ENCODE peak calls at places on chromosomes 2 and 18, in six cellular contexts. One of them, this sample, is unnamed.

GRCh38 chr2:240405654-240406313 is 29.7 kb upstream of the GPC1 start:
- DNase-seq in EH: no peak
- DNase-seq in epithelial cell of esophagus: no peak
- DNase-seq in RWPE2: peak; percentile 45
- DNase-seq in chondrocyte: peak; percentile 86
- DNase-seq in kidney tubule cell: no peak
- DNase-seq in this sample: peak; percentile 47

GRCh38 chr18:76803814-76804213 is 18.5 kb upstream of the ZNF236 start:
- DNase-seq in RWPE2: no peak
- DNase-seq in EH: peak; percentile 64
- DNase-seq in epithelial cell of esophagus: peak; percentile 73
- DNase-seq in chondrocyte: no peak
- DNase-seq in kidney tubule cell: peak; percentile 63
- DNase-seq in this sample: peak; percentile 50

GRCh38 chr2:197211881-197212342 is 98.7 kb downstream of the ANKRD44 start:
- DNase-seq in EH: no peak
- DNase-seq in kidney tubule cell: peak; percentile 19
- DNase-seq in epithelial cell of esophagus: no peak
- DNase-seq in chondrocyte: no peak
- DNase-seq in RWPE2: no peak
- DNase-seq in this sample: no peak

GRCh38 chr18:21991897-21992296 is 177.5 kb upstream of the GATA6 start:
- DNase-seq in kidney tubule cell: no peak
- DNase-seq in EH: no peak
- DNase-seq in chondrocyte: no peak
- DNase-seq in epithelial cell of esophagus: peak; percentile 8
- DNase-seq in RWPE2: no peak
- DNase-seq in this sample: no peak

GRCh38 chr2:9167718-9168657 is 38.6 kb upstream of the ASAP2 start:
- DNase-seq in RWPE2: no peak
- DNase-seq in EH: no peak
- DNase-seq in chondrocyte: no peak
- DNase-seq in kidney tubule cell: no peak
- DNase-seq in epithelial cell of esophagus: no peak
- DNase-seq in this sample: peak; percentile 66

GRCh38 chr2:127721311-127721977 is 20.1 kb downstream of the SFT2D3 start:
- DNase-seq in RWPE2: no peak
- DNase-seq in EH: peak; percentile 91
- DNase-seq in kidney tubule cell: peak; percentile 92
- DNase-seq in chondrocyte: no peak
- DNase-seq in epithelial cell of esophagus: peak; percentile 73
- DNase-seq in this sample: no peak

GRCh38 chr2:203650860-203651613 is 55.4 kb upstream of the CD28 start:
- DNase-seq in epithelial cell of esophagus: peak; percentile 81
- DNase-seq in RWPE2: no peak
- DNase-seq in kidney tubule cell: peak; percentile 72
- DNase-seq in EH: peak; percentile 65
- DNase-seq in chondrocyte: no peak
- DNase-seq in this sample: no peak

GRCh38 chr18:37322497-37323035 is 243.0 kb downstream of the CELF4 start:
- DNase-seq in RWPE2: no peak
- DNase-seq in chondrocyte: no peak
- DNase-seq in kidney tubule cell: peak; percentile 40
- DNase-seq in epithelial cell of esophagus: peak; percentile 38
- DNase-seq in EH: peak; percentile 44
- DNase-seq in this sample: no peak

GRCh38 chr2:37244017-37244416 is 12.6 kb downstream of the NDUFAF7 start:
- DNase-seq in epithelial cell of esophagus: no peak
- DNase-seq in EH: no peak
- DNase-seq in RWPE2: no peak
- DNase-seq in kidney tubule cell: no peak
- DNase-seq in chondrocyte: no peak
- DNase-seq in this sample: no peak

GRCh38 chr2:85132834-85133637 is at the start of gene TCF7L1:
- DNase-seq in EH: peak; percentile 90
- DNase-seq in RWPE2: peak; percentile 86
- DNase-seq in epithelial cell of esophagus: peak; percentile 89
- DNase-seq in chondrocyte: peak; percentile 96
- DNase-seq in kidney tubule cell: peak; percentile 50
- DNase-seq in this sample: peak; percentile 93

GRCh38 chr2:170324640-170325046 is 146.7 kb downstream of the MYO3B start:
- DNase-seq in EH: peak; percentile 36
- DNase-seq in chondrocyte: no peak
- DNase-seq in kidney tubule cell: peak; percentile 55
- DNase-seq in epithelial cell of esophagus: peak; percentile 70
- DNase-seq in RWPE2: no peak
- DNase-seq in this sample: peak; percentile 31

GRCh38 chr18:12851709-12852108 is 32.3 kb downstream of the PTPN2 start:
- DNase-seq in kidney tubule cell: peak; percentile 13
- DNase-seq in chondrocyte: no peak
- DNase-seq in RWPE2: no peak
- DNase-seq in epithelial cell of esophagus: no peak
- DNase-seq in EH: peak; percentile 32
- DNase-seq in this sample: no peak

GRCh38 chr2:28510184-28510583 is 14.3 kb downstream of the PLB1 start:
- DNase-seq in EH: no peak
- DNase-seq in epithelial cell of esophagus: no peak
- DNase-seq in chondrocyte: no peak
- DNase-seq in kidney tubule cell: no peak
- DNase-seq in RWPE2: no peak
- DNase-seq in this sample: no peak

GRCh38 chr2:85971369-85971768 is 82.6 kb upstream of the ST3GAL5 start:
- DNase-seq in RWPE2: no peak
- DNase-seq in epithelial cell of esophagus: no peak
- DNase-seq in chondrocyte: no peak
- DNase-seq in EH: peak; percentile 46
- DNase-seq in kidney tubule cell: peak; percentile 19
- DNase-seq in this sample: no peak

GRCh38 chr2:136112317-136112891 is 5.5 kb downstream of the CXCR4 start:
- DNase-seq in RWPE2: no peak
- DNase-seq in kidney tubule cell: no peak
- DNase-seq in chondrocyte: no peak
- DNase-seq in EH: no peak
- DNase-seq in epithelial cell of esophagus: no peak
- DNase-seq in this sample: no peak

GRCh38 chr2:75002007-75002406 is 43.6 kb downstream of the POLE4 start:
- DNase-seq in RWPE2: no peak
- DNase-seq in kidney tubule cell: no peak
- DNase-seq in EH: peak; percentile 18
- DNase-seq in chondrocyte: no peak
- DNase-seq in epithelial cell of esophagus: peak; percentile 86
- DNase-seq in this sample: no peak